ENCODE peak calls at places on chromosomes 4 and X, in seven cellular contexts. X is Karpas-422, Y is lower leg skin, Q is GM23248, Z is skeletal muscle cell, R is left lung, T is AG04449. D is an unnamed sample.

GRCh38 chr4:94488667-94489066 is 36.9 kb downstream of the PDLIM5 start:
- DNase-seq in Y (no peak), X (no peak), Z (no peak), Q (peak), R (no peak), T (no peak), D (no peak)

GRCh38 chr4:83782591-83782990 is 246.7 kb downstream of the GPAT3 start:
- DNase-seq in Z (no peak), X (no peak), R (no peak), Y (no peak), Q (no peak), T (no peak), D (no peak)

GRCh38 chr4:55008166-55009056 is 117.0 kb downstream of the KDR start:
- DNase-seq in X (peak), Z (no peak), T (no peak), Q (peak), Y (no peak), R (no peak), D (no peak)

GRCh38 chr4:106210021-106210420 is 106.0 kb downstream of the TBCK start:
- DNase-seq in R (no peak), T (no peak), Z (no peak), Y (no peak), Q (no peak), X (no peak), D (no peak)

GRCh38 chrX:56802921-56803848 is 74.1 kb downstream of the NBDY start:
- DNase-seq in R (peak), Y (peak), Z (peak), Q (peak), T (no peak), X (peak), D (no peak)

GRCh38 chr4:75429208-75429607 is 85.0 kb downstream of the RCHY1 start:
- DNase-seq in Q (no peak), R (no peak), X (peak), Y (no peak), Z (no peak), T (no peak), D (no peak)

GRCh38 chr4:97525236-97525635 is 618.0 kb downstream of the STPG2 start:
- DNase-seq in Q (no peak), X (no peak), Y (no peak), R (no peak), T (no peak), Z (no peak), D (no peak)

GRCh38 chr4:71570492-71570891 is 213.4 kb downstream of the GC start:
- DNase-seq in Y (no peak), Z (no peak), R (no peak), T (no peak), Q (no peak), X (no peak), D (no peak)

GRCh38 chr4:8907596-8908205 is 36.1 kb upstream of the HMX1 start:
- DNase-seq in T (no peak), Z (no peak), X (no peak), Y (peak), Q (no peak), R (peak), D (no peak)

GRCh38 chrX:13094780-13095425 is 50.5 kb upstream of the FAM9C start:
- DNase-seq in X (no peak), R (no peak), Z (peak), Y (no peak), T (no peak), Q (no peak), D (no peak)

GRCh38 chr4:1693131-1693896 is 9.2 kb upstream of the FAM53A start:
- DNase-seq in Q (peak), T (no peak), R (peak), X (peak), Y (no peak), Z (peak), D (peak)

GRCh38 chr4:108168672-108169562 is at the start of gene LEF1:
- DNase-seq in X (no peak), Z (no peak), T (no peak), R (no peak), Y (no peak), Q (peak), D (peak)

GRCh38 chr4:109238746-109239145 is 63.7 kb downstream of the COL25A1 start:
- DNase-seq in R (no peak), X (no peak), Y (no peak), T (no peak), Z (no peak), Q (no peak), D (no peak)

GRCh38 chr4:83708500-83709175 is 172.7 kb downstream of the GPAT3 start:
- DNase-seq in R (no peak), Y (no peak), X (no peak), Z (no peak), T (no peak), Q (no peak), D (no peak)

GRCh38 chrX:39613508-39613921 is 484.2 kb downstream of the BCOR start:
- DNase-seq in Q (peak), X (no peak), R (no peak), T (no peak), Y (peak), Z (no peak), D (no peak)

GRCh38 chrX:97672138-97672537 is 788.4 kb downstream of the RPA4 start:
- DNase-seq in Z (no peak), X (no peak), R (no peak), T (no peak), Q (no peak), Y (no peak), D (no peak)

GRCh38 chr4:77600521-77601451 is 4.8 kb upstream of the CXCL13 start:
- DNase-seq in Z (no peak), T (no peak), X (peak), R (no peak), Q (peak), Y (no peak), D (peak)

GRCh38 chr4:136737066-136737465 is 795.2 kb downstream of the PCDH18 start:
- DNase-seq in R (no peak), Q (no peak), T (no peak), Z (no peak), Y (no peak), X (no peak), D (no peak)

GRCh38 chr4:169100656-169101055 is 90.6 kb upstream of the CBR4 start:
- DNase-seq in X (no peak), T (no peak), Z (no peak), Y (no peak), R (no peak), Q (no peak), D (no peak)

GRCh38 chrX:71652405-71652804 is 14.9 kb upstream of the LOC101059915 start:
- DNase-seq in R (no peak), Z (no peak), T (no peak), Y (no peak), Q (peak), X (peak), D (peak)

GRCh38 chr4:150305995-150306394 is 227.8 kb downstream of the DCLK2 start:
- DNase-seq in Q (peak), Y (no peak), T (no peak), Z (peak), X (no peak), R (no peak), D (no peak)

GRCh38 chrX:17814557-17814956 is 46.5 kb downstream of the RAI2 start:
- DNase-seq in Y (no peak), Z (peak), R (no peak), X (no peak), Q (peak), T (no peak), D (no peak)

GRCh38 chrX:35699642-35700041 is 98.5 kb upstream of the MAGEB16 start:
- DNase-seq in Z (no peak), T (no peak), R (no peak), Y (no peak), Q (no peak), X (no peak), D (no peak)

GRCh38 chrX:133527825-133528224 is 112.5 kb upstream of the GPC4 start:
- DNase-seq in T (no peak), Q (no peak), Z (no peak), Y (no peak), R (no peak), X (no peak), D (no peak)

GRCh38 chr4:187396106-187396505 is 599.5 kb upstream of the ZFP42 start:
- DNase-seq in X (no peak), R (no peak), T (no peak), Z (no peak), Y (no peak), Q (no peak), D (no peak)

GRCh38 chrX:70139736-70140135 is 6.5 kb downstream of the IGBP1 start:
- DNase-seq in Y (no peak), X (no peak), Z (no peak), R (no peak), T (no peak), Q (no peak), D (no peak)

GRCh38 chr4:37885496-37885895 is 5.4 kb upstream of the TBC1D1 start:
- DNase-seq in Z (no peak), R (no peak), X (peak), T (no peak), Q (no peak), Y (no peak), D (no peak)

GRCh38 chrX:143304518-143304917 is 212.8 kb downstream of the SPANXN3 start:
- DNase-seq in Y (no peak), Q (no peak), X (no peak), T (no peak), Z (no peak), R (no peak), D (no peak)

GRCh38 chr4:186644737-186645261 is 78.9 kb downstream of the FAT1 start:
- DNase-seq in R (no peak), X (no peak), Q (no peak), Y (no peak), T (no peak), Z (no peak), D (no peak)

GRCh38 chrX:104351173-104351769 is 96.5 kb upstream of the ESX1 start:
- DNase-seq in X (no peak), T (peak), Y (no peak), R (no peak), Q (peak), Z (peak), D (no peak)

GRCh38 chr4:10074767-10075105 is 41.9 kb downstream of the WDR1 start:
- DNase-seq in Z (no peak), R (no peak), Q (peak), T (no peak), X (peak), Y (peak), D (no peak)

GRCh38 chrX:15511563-15511962 is 11.0 kb downstream of the BMX start:
- DNase-seq in Q (no peak), Z (no peak), R (no peak), X (peak), Y (no peak), T (no peak), D (no peak)

GRCh38 chr4:185836268-185837084 is 24.5 kb upstream of the SORBS2 start:
- DNase-seq in Y (no peak), X (no peak), T (no peak), Q (no peak), R (no peak), Z (no peak), D (no peak)

DNA sequence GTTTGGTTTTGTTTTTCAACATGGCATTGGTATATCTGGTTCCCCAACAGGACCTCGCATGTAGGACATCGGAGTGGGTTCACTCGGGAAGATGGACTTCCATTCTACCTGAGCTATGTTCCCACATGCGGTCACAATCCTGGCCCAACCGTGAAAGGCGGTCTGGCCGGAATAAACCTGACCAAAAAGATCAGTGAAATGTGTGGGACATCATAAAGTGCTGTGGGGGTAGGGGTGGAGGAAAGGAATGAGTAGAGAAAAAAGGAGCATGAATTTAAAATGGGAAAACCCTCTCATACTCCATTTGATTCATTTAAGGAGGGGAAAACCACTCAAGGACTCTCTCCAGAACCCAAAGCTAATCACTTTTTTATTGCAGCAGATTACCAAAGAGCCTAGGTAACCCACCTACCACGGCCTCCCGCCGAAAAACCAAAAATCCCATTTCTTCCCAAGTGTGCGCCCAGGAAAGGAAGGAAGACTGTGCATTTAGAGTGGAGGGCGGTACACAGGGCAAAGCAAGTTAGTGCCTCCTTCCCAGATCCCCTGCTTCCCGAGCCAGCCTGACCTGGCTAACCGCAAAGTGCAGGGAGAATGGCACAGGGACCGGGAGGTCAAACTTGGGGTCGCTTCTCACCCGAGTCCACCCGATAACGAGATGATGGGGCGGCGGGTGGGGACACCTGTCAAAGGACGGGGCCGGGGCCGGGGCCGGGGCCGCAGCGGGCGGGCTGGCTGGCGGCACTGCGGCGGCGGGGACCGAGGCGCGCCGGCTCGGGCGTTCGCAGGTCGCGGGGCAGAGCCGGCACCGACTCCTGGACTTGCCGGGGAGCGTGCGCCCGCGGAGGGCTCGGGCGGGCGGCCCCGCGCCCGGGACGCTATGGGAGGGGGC is 689 bp downstream of the TMEM150C start:
- DNase-seq in Q (peak), R (no peak), T (no peak), X (no peak), Z (no peak), Y (no peak), D (no peak)
- H3K4me3 ChIP-seq in Q (peak), R (peak), T (peak), X (no peak), Z (peak), Y (peak), D (peak)

DNA sequence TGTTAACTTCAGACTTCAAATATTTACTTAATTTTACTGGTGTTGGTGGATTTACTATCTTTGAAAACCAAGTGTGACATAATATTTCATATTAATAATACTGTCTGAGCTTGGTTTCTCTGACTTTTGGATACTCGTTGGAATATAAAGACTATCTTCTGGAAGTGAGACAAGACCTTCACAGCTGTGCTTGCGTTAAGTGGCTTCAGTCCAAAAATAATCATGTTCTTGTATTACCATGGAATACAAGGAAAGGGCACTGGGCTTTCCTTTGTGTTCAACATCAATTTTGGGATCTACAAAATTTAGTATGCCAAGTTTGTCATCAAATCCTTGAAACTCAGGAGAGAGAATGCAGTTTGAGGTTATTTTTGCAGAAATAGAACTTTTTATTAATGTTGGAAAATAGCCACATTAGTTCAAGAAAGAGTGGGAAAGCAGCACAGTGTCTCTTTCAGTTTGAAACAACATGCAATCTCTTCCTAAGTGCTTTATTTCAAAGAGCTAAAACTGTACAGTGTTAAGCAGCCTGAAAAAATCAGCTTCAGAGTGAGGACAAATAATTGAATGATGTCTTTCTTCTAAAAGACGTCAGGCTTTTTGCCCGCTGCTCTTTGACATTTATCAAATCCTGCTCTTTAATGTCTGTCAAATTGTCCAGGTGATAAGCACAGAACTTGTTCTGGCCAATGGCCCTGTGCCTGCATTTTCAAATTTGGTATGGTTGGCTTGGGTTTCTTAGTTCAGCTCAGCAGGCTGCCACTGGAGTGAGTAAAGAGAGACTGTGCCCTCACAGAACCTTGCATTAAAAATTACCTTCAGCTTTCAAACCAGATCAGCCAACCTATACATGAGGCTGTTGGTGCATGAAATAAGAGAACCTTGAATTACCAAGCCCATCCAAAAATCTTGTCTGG is 712.7 kb upstream of the LCORL start:
- DNase-seq in Q (no peak), Y (no peak), Z (no peak), T (no peak), X (no peak), R (no peak), D (no peak)
- H3K4me3 ChIP-seq in Q (no peak), Y (no peak), Z (no peak), T (no peak), X (no peak), R (no peak), D (no peak)

GRCh38 chrX:154019633-154020499 is at the start of gene IRAK1:
- DNase-seq in Y (no peak), X (peak), Z (no peak), Q (peak), T (no peak), R (peak), D (no peak)

GRCh38 chrX:154018518-154019060 is 1.1 kb downstream of the IRAK1 start:
- DNase-seq in Q (no peak), T (no peak), R (no peak), Y (no peak), X (no peak), Z (no peak), D (no peak)

GRCh38 chrX:154017766-154018517 is 1.8 kb downstream of the IRAK1 start:
- DNase-seq in R (no peak), Q (no peak), X (no peak), T (no peak), Y (no peak), Z (no peak), D (no peak)

GRCh38 chrX:154020500-154021115 is 906 bp upstream of the IRAK1 start:
- DNase-seq in Y (no peak), Q (peak), R (no peak), Z (no peak), X (peak), T (no peak), D (no peak)

GRCh38 chrX:154019061-154019621 is 561 bp downstream of the IRAK1 start:
- DNase-seq in Q (peak), Y (no peak), X (peak), Z (no peak), R (no peak), T (no peak), D (no peak)
- H3K4me3 ChIP-seq in Q (peak), Y (peak), X (peak), Z (peak), R (peak), T (peak), D (peak)

DNA sequence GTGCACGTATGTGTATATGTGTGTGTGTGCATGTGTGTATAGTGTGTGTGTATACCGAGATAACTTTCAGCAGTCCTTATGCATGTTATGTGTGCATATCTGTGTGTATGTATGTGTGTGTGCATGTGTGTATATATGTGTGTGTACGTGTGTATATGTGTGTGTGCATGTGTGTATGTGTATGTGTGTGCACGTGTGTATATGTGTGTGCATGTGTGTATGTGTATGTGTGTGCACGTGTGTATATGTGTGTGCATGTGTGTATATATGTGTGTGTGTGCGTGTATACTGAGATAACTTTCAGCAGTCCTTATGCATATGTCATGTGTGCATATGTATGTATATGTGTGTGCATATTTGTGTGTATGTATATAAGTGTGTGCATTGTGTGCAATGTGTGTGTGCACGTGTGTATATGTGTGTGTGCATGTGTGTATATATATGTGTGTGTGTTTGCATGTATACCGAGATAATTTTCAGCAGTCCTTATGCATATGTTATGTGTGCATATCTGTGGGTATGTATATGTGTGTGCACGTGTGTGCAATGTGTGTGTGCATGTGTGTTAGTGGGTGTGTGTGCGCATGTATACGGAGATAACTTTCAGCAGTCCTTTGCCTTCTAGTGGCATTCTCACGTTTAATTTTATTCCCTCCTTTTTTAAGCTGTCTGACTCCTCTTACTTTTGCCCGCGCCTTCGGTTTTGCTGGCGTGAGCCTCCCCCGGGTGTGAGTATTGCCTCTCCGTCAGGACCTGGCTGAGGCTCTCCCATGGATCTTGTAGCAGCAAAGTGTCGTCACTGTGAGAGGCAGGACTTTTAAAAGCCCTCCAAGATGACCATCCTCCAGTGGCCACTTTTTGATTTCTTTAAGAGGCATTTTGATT is 99.6 kb upstream of the SHOX start:
- DNase-seq in R (no peak), T (no peak), Z (no peak), Q (no peak), X (no peak), Y (peak), D (no peak)
- H3K4me3 ChIP-seq in R (no peak), T (no peak), Z (no peak), Q (no peak), X (peak), Y (no peak), D (no peak)

DNA sequence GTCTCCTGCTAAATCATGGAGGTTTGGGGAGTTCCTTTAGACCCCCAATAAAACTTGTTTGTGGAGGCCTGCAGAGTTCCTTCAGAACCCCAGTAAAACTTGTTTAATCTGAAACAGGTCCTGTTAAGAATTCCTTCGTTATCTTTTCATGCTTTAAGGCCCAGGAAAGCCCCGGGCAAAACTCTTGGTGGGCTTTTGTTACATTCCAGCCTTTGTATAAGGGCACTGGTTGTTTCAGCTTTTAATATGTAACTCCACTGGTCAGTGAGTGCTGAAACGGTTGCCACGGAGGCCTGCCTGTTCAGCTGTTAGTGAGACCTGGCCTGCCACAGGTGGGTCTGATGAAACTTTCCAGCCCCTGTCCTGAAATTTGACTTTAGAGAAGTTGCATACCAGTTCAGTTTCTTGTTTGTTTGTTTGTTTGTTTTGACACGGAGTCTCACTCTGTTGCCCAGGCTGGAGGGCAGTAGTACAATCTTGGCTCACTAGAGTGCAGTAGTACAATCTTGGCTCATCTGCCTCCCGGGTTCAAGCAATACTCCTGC is 12.4 kb upstream of the DHRSX start:
- DNase-seq in T (no peak), Y (no peak), X (no peak), Q (no peak), Z (no peak), R (no peak), D (no peak)
- H3K4me3 ChIP-seq in T (no peak), Y (no peak), X (no peak), Q (no peak), Z (no peak), R (no peak), D (no peak)